ENCODE peak calls at places on chromosome 7, in seven cellular contexts. R, X, H, Y, Z, N and F are unnamed samples.

GRCh38 chr7:85773116-85773783 is 586.4 kb upstream of the SEMA3D start:
- DNase-seq in R (no peak), X (no peak), H (no peak), Y (no peak), Z (no peak), N (no peak), F (no peak)

GRCh38 chr7:711093-711966 is 15.2 kb upstream of the DNAAF5 start:
- DNase-seq in R (peak), X (no peak), H (no peak), Y (no peak), Z (no peak), N (no peak), F (no peak)

GRCh38 chr7:16027396-16027795 is 340.9 kb upstream of the MEOX2 start:
- DNase-seq in R (no peak), X (no peak), H (no peak), Y (no peak), Z (no peak), N (no peak), F (no peak)

GRCh38 chr7:107045980-107046379 is 1.5 kb downstream of the PRKAR2B start:
- DNase-seq in R (no peak), X (no peak), H (no peak), Y (no peak), Z (no peak), N (no peak), F (no peak)

GRCh38 chr7:5824297-5824610 is 42.8 kb upstream of the RNF216 start:
- DNase-seq in R (no peak), X (no peak), H (peak), Y (no peak), Z (no peak), N (no peak), F (no peak)

GRCh38 chr7:44383566-44383965 is 58.2 kb upstream of the CAMK2B start:
- DNase-seq in R (peak), X (peak), H (no peak), Y (no peak), Z (no peak), N (peak), F (peak)

GRCh38 chr7:19558527-19558926 is 150.3 kb downstream of the POLR1F start:
- DNase-seq in R (no peak), X (no peak), H (no peak), Y (no peak), Z (no peak), N (no peak), F (no peak)

GRCh38 chr7:45177801-45178200 is 20.2 kb downstream of the RAMP3 start:
- DNase-seq in R (no peak), X (peak), H (no peak), Y (no peak), Z (no peak), N (no peak), F (no peak)

GRCh38 chr7:106484562-106484961 is 176.4 kb downstream of the CCDC71L start:
- DNase-seq in R (peak), X (no peak), H (no peak), Y (no peak), Z (no peak), N (no peak), F (no peak)

GRCh38 chr7:106205621-106206222 is 79.1 kb downstream of the NAMPT start:
- DNase-seq in R (no peak), X (no peak), H (no peak), Y (no peak), Z (no peak), N (no peak), F (no peak)

GRCh38 chr7:69598081-69598486 is at the start of gene AUTS2:
- DNase-seq in R (peak), X (peak), H (peak), Y (peak), Z (peak), N (peak), F (peak)

GRCh38 chr7:255038-255435 is 34.9 kb upstream of the FOXL3 start:
- DNase-seq in R (no peak), X (no peak), H (no peak), Y (no peak), Z (no peak), N (no peak), F (no peak)

GRCh38 chr7:21746949-21747348 is 198.8 kb downstream of the CDCA7L start:
- DNase-seq in R (no peak), X (no peak), H (no peak), Y (no peak), Z (no peak), N (no peak), F (no peak)

GRCh38 chr7:142739927-142740492 is 9.3 kb upstream of the PRSS1 start:
- DNase-seq in R (no peak), X (no peak), H (no peak), Y (peak), Z (no peak), N (no peak), F (no peak)

GRCh38 chr7:21941570-21942224 is 4.0 kb downstream of the CDCA7L start:
- DNase-seq in R (no peak), X (no peak), H (no peak), Y (no peak), Z (no peak), N (no peak), F (no peak)

GRCh38 chr7:95950698-95951097 is 178.3 kb downstream of the DYNC1I1 start:
- DNase-seq in R (no peak), X (no peak), H (no peak), Y (no peak), Z (no peak), N (no peak), F (no peak)

GRCh38 chr7:43135129-43135528 is 22.7 kb downstream of the HECW1 start:
- DNase-seq in R (no peak), X (no peak), H (no peak), Y (peak), Z (no peak), N (peak), F (no peak)

GRCh38 chr7:120554960-120555571 is 282.1 kb downstream of the KCND2 start:
- DNase-seq in R (no peak), X (no peak), H (no peak), Y (peak), Z (peak), N (peak), F (peak)

GRCh38 chr7:158474488-158474887 is 113.1 kb downstream of the PTPRN2 start:
- DNase-seq in R (no peak), X (no peak), H (no peak), Y (no peak), Z (no peak), N (no peak), F (no peak)

GRCh38 chr7:149284343-149284742 is 22.3 kb downstream of the ZNF783 start:
- DNase-seq in R (no peak), X (peak), H (peak), Y (peak), Z (no peak), N (no peak), F (no peak)

GRCh38 chr7:66050990-66051424 is 24.6 kb upstream of the ASL start:
- DNase-seq in R (no peak), X (no peak), H (no peak), Y (no peak), Z (no peak), N (no peak), F (no peak)

GRCh38 chr7:100449190-100449795 is 13.0 kb upstream of the PPP1R35 start:
- DNase-seq in R (peak), X (no peak), H (no peak), Y (no peak), Z (no peak), N (no peak), F (no peak)
- H3K27ac ChIP-seq in R (peak), X (no peak), H (no peak), Y (no peak), Z (no peak), N (no peak), F (no peak)

GRCh38 chr7:82293467-82293866 is 150.1 kb downstream of the CACNA2D1 start:
- DNase-seq in R (no peak), X (no peak), H (no peak), Y (no peak), Z (no peak), N (no peak), F (no peak)

GRCh38 chr7:82294865-82295264 is 148.7 kb downstream of the CACNA2D1 start:
- DNase-seq in R (no peak), X (no peak), H (no peak), Y (no peak), Z (no peak), N (no peak), F (no peak)

GRCh38 chr7:82289889-82290288 is 153.7 kb downstream of the CACNA2D1 start:
- DNase-seq in R (no peak), X (no peak), H (no peak), Y (no peak), Z (no peak), N (no peak), F (no peak)

GRCh38 chr7:82291931-82292330 is 151.6 kb downstream of the CACNA2D1 start:
- DNase-seq in R (no peak), X (no peak), H (no peak), Y (no peak), Z (no peak), N (no peak), F (no peak)

DNA sequence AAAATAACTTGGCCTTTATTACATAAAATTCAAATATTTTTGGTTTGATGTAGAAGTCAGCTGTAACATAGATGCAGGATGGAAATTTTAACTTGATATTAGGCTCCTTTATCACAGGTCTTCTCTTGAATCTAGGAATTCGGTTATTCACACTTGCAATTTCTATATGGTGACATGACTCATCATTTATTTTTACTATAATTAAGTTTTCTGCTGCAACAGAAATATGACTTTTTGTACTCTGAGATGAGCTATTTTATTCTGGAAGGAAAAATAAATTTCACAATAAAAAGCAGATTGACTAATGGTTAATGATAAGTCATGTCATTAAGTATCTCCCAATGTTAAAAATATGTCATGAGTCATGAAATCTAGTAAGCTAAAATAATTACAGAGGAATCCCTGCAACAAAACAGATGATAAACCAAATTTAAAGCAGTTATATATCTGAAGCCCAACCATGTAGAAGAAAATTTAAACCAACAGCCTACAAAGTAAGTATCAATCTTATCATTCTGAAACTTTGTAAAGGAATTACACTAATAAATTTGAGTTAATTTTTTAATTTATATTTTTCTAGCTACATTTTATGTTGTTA is 149.2 kb downstream of the CACNA2D1 start:
- DNase-seq in R (no peak), X (no peak), H (no peak), Y (no peak), Z (no peak), N (no peak), F (no peak)
- H3K27ac ChIP-seq in R (no peak), X (no peak), H (no peak), Y (no peak), Z (no peak), N (no peak), F (no peak)

GRCh38 chr7:36300696-36301350 is 88.8 kb upstream of the ANLN start:
- DNase-seq in R (no peak), X (no peak), H (no peak), Y (no peak), Z (no peak), N (no peak), F (no peak)
- H3K27ac ChIP-seq in R (no peak), X (no peak), H (no peak), Y (no peak), Z (no peak), N (no peak), F (no peak)

DNA sequence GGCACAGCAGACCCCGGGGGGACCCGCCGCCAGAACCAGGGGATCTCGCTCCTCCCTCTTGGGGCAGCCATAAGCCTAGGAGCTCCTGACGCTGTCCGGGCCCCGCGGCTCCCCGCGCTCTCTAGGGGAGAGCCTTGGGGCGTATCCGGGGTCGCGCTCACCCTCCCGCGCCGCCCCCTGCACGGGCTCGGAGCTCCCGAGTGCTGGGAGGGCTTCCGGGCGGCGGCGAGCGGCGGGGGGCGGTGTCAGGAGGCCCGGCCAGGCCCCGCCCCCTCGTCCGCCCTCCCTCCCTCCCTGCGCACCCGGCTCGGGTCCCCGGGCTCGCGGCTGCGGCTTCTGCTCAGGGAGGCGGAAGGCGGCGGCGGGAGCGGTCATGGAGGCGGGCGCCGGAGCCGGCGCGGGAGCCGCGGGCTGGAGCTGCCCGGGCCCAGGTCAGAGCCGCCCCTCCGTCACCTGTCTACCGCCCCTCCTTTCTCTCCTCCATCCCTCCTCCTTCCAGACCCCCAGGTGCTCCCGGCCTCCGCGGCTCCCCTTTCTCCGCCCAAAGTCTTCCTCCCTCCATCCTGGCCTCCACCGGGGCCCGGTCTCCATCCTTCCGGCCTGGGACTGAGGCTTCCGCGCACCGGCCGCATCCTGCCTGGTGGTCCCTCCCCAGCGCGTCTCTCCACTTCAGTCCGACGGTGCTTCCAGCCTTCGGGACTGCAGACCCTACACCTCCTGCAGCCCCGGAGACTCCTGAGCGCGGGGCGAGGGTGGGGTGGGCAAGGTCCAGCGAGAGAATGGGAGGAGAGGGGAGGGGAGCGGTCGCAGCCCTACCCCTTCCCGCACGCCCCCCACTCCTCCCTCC is 424 bp upstream of the CCDC136 start:
- DNase-seq in R (peak), X (no peak), H (peak), Y (peak), Z (peak), N (peak), F (peak)
- H3K27ac ChIP-seq in R (peak), X (peak), H (no peak), Y (no peak), Z (peak), N (no peak), F (no peak)

GRCh38 chr7:116772423-116772852 is 89.9 kb upstream of the CAPZA2 start:
- DNase-seq in R (no peak), X (no peak), H (no peak), Y (no peak), Z (no peak), N (no peak), F (no peak)
- H3K27ac ChIP-seq in R (no peak), X (no peak), H (no peak), Y (no peak), Z (no peak), N (no peak), F (no peak)

DNA sequence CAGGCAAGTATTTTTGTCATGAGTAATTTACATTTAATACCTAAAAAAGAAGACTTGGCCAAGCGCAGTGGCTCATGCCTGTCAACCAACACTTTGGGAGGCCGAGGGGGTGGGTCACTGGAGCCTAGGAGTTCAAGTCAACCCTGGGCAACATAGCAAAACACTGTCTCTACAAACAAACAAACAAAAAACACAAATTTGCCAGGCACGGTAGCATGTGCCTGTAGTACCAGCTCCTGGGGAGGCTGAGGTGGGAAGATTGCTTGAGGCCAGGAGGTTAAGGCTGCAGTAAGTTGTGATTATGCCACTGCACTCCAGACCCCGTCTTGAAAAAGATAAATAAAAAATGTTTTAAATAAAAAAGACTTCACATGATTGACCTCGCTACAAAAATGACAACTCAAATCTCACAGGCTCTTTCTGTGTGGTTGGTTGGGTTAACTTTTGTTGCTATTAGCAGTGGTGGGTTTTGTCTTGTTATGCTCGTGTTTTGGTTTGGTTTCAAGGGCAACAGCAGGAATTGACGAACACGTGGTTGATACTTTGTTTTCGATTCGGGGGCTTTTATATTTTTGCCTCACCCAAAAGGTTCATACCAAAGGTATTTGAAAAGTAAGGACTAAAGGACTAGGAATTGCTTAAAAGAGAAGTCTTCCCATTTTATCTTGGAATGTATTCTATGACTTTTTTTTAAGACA is 227.2 kb upstream of the MKLN1 start:
- DNase-seq in R (no peak), X (no peak), H (no peak), Y (no peak), Z (no peak), N (no peak), F (no peak)
- H3K27ac ChIP-seq in R (peak), X (no peak), H (peak), Y (no peak), Z (no peak), N (no peak), F (no peak)

GRCh38 chr7:156167987-156168386 is 355.7 kb upstream of the SHH start:
- DNase-seq in R (no peak), X (peak), H (no peak), Y (no peak), Z (no peak), N (no peak), F (no peak)
- H3K27ac ChIP-seq in R (no peak), X (no peak), H (no peak), Y (no peak), Z (no peak), N (no peak), F (no peak)

GRCh38 chr7:30504347-30505173 is at the start of gene GGCT:
- DNase-seq in R (peak), X (peak), H (peak), Y (peak), Z (peak), N (peak), F (peak)

GRCh38 chr7:30503273-30504212 is 1.1 kb downstream of the GGCT start:
- DNase-seq in R (no peak), X (no peak), H (no peak), Y (no peak), Z (no peak), N (no peak), F (no peak)

GRCh38 chr7:30502470-30503251 is 2.0 kb downstream of the GGCT start:
- DNase-seq in R (no peak), X (no peak), H (no peak), Y (no peak), Z (no peak), N (no peak), F (no peak)

GRCh38 chr7:30501264-30501663 is 3.4 kb downstream of the GGCT start:
- DNase-seq in R (no peak), X (no peak), H (no peak), Y (no peak), Z (no peak), N (no peak), F (no peak)

DNA sequence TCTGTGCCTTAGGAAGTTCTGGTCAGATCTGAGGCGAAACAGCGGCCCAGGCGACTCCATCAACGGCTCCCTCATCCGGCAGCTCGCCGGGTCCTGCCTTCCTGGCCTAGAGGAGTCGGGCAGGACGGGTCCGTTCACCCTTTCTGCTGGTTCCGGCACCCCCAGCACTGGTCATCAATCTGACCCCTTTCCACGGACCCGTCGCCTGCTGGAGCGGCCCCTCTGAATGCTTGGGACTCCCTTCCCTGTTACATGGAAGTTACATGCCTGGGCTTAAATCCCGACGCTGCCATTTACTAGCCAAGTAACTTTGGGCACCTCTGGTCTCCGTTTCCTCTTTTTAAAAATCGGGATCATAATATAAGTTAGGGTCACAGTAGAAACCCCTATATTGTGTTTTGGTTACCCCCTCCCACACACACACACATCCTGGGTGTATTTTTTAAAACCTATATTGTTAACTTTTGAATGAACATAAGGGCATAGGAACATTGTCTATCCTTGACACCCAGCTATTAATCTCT is 607 bp upstream of the GGCT start:
- DNase-seq in R (no peak), X (no peak), H (no peak), Y (no peak), Z (no peak), N (no peak), F (no peak)
- H3K27ac ChIP-seq in R (peak), X (peak), H (peak), Y (no peak), Z (no peak), N (no peak), F (peak)

GRCh38 chr7:118734541-118734940 is 510.0 kb downstream of the ANKRD7 start:
- DNase-seq in R (no peak), X (no peak), H (no peak), Y (no peak), Z (no peak), N (no peak), F (no peak)
- H3K27ac ChIP-seq in R (no peak), X (no peak), H (no peak), Y (no peak), Z (no peak), N (no peak), F (no peak)

DNA sequence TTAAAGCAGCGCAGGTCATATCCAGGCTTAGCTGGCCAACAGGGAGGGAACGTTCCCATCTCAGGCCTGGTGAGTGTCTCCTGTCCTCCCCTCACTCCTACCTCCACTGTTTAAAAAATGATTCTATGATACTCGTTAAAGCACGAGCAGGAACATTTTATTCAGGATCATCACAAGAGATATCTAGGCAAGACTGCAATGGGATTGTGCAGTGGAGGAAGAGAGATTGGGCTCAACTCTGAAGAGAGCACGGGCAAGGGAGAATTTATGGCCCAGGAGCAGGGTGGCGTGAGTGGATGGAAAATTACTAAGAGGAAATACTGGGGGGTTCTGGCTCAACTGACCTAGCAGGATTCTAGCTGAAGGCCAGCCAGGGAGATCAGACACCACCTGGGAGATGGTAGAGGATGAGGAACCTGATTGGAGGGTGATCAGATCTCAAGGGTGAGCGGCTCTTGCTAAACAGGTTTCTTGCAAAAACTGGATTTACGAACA is 9.0 kb upstream of the HSPB1 start:
- DNase-seq in R (no peak), X (no peak), H (no peak), Y (no peak), Z (no peak), N (no peak), F (no peak)
- H3K27ac ChIP-seq in R (peak), X (peak), H (no peak), Y (no peak), Z (no peak), N (no peak), F (peak)